ENCODE peak calls at places on chromosomes 5 and 9, in nine cellular contexts. O is NAMALWA; L is NCI-H524; F is CD4-positive, CD25-positive, alpha-beta regulatory T cell; A is effector memory CD4-positive, alpha-beta T cell; Q is Karpas-422; D is progenitor cell of endocrine pancreas; M is H4; W is Kasumi-1. Y is an unnamed sample.

GRCh38 chr5:149056611-149057165 is 6.2 kb downstream of the SH3TC2 start:
- DNase-seq in M (no peak), D (no peak), L (no peak), O (no peak), Q (no peak), A (no peak), F (no peak), W (no peak), Y (no peak)

GRCh38 chr5:122050959-122051358 is 27.1 kb downstream of the LOX start:
- DNase-seq in O (no peak), F (no peak), L (no peak), A (no peak), W (no peak), D (no peak), Q (no peak), M (no peak), Y (no peak)

GRCh38 chr9:40884072-40884901 is 244.2 kb downstream of the FOXD4L6 start:
- DNase-seq in W (no peak), M (no peak), O (no peak), Q (no peak), D (no peak), A (no peak), L (no peak), F (no peak), Y (no peak)

GRCh38 chr9:104339692-104340091 is 164.4 kb upstream of the OR13F1 start:
- DNase-seq in L (no peak), O (no peak), W (no peak), D (no peak), F (no peak), M (no peak), A (no peak), Q (no peak), Y (no peak)

GRCh38 chr9:132877447-132877817 is 652 bp downstream of the AK8 start:
- DNase-seq in F (no peak), D (no peak), M (no peak), O (no peak), A (no peak), L (no peak), Q (no peak), W (no peak), Y (no peak)

GRCh38 chr9:130536594-130537215 is 42.7 kb upstream of the FUBP3 start:
- DNase-seq in L (no peak), Q (no peak), M (no peak), A (no peak), F (no peak), D (no peak), W (no peak), O (no peak), Y (no peak)

GRCh38 chr9:91814681-91815212 is 135.3 kb downstream of the ROR2 start:
- DNase-seq in A (no peak), Q (no peak), L (no peak), O (no peak), M (no peak), D (no peak), F (no peak), W (no peak), Y (no peak)

GRCh38 chr9:81592890-81593271 is 96.5 kb downstream of the TLE1 start:
- DNase-seq in W (peak; percentile 93), M (no peak), F (no peak), A (no peak), Q (no peak), D (no peak), L (no peak), O (no peak), Y (no peak)

GRCh38 chr5:101535626-101536025 is 632.5 kb upstream of the ST8SIA4 start:
- DNase-seq in A (no peak), Q (no peak), D (no peak), F (no peak), W (no peak), L (no peak), M (peak; percentile 26), O (no peak), Y (no peak)

GRCh38 chr5:34957857-34958690 is 28.7 kb downstream of the DNAJC21 start:
- DNase-seq in D (no peak), W (peak; percentile 43), F (no peak), Q (peak; percentile 63), O (peak; percentile 49), M (peak; percentile 21), A (no peak), L (peak; percentile 43), Y (no peak)

Y was measured in activated T-helper 1 cell treated with Interleukin-2 at 50 U/mL for 16 hours.